ENCODE peak calls at places on chromosome 1, in four cellular contexts. F is testis; D is tibial nerve; A is effector memory CD4-positive, alpha-beta T cell. T is an unnamed sample.
A peak's percentile ranks its signal among the peaks of the same experiment; 100 is the strongest.

GRCh38 chr1:225896937-225897549 is 8.1 kb upstream of the LEFTY1 start:
- DNase-seq in F (no peak), D (no peak), A (peak; percentile 72), T (peak; percentile 85)

GRCh38 chr1:208178091-208178529 is 66.1 kb downstream of the PLXNA2 start:
- DNase-seq in F (no peak), D (no peak), A (no peak), T (no peak)

GRCh38 chr1:18794561-18794960 is 64.9 kb downstream of the TAS1R2 start:
- DNase-seq in F (no peak), D (no peak), A (no peak), T (no peak)

GRCh38 chr1:232743999-232744398 is 61.2 kb upstream of the MAP10 start:
- DNase-seq in F (no peak), D (no peak), A (no peak), T (no peak)

GRCh38 chr1:215418876-215419442 is 148.1 kb upstream of the KCTD3 start:
- DNase-seq in F (no peak), D (no peak), A (no peak), T (no peak)

GRCh38 chr1:232767381-232768074 is 37.7 kb upstream of the MAP10 start:
- DNase-seq in F (no peak), D (peak; percentile 74), A (no peak), T (no peak)

GRCh38 chr1:8962812-8963669 is 17.4 kb downstream of the CA6 start:
- DNase-seq in F (peak; percentile 50), D (peak; percentile 23), A (no peak), T (peak; percentile 52)

GRCh38 chr1:45084562-45084961 is 72.5 kb downstream of the UROD start:
- DNase-seq in F (no peak), D (no peak), A (no peak), T (no peak)

GRCh38 chr1:39405358-39405757 is 86.1 kb upstream of the BMP8A start:
- DNase-seq in F (no peak), D (no peak), A (no peak), T (no peak)

GRCh38 chr1:13513885-13514546 is at the start of gene LRRC38:
- DNase-seq in F (peak; percentile 22), D (no peak), A (no peak), T (no peak)

GRCh38 chr1:169809370-169810095 is 14.8 kb upstream of the METTL18 start:
- DNase-seq in F (peak; percentile 31), D (peak; percentile 60), A (peak; percentile 8), T (peak; percentile 10)

GRCh38 chr1:52365091-52365745 is 787 bp downstream of the CC2D1B start:
- DNase-seq in F (peak; percentile 43), D (peak; percentile 44), A (peak; percentile 5), T (no peak)

GRCh38 chr1:74971982-74972381 is 162.2 kb upstream of the LHX8 start:
- DNase-seq in F (no peak), D (no peak), A (no peak), T (no peak)

GRCh38 chr1:46549697-46550681 is 1.5 kb downstream of the KNCN start:
- DNase-seq in F (no peak), D (no peak), A (peak; percentile 43), T (peak; percentile 69)

GRCh38 chr1:237358555-237358954 is 316.6 kb downstream of the RYR2 start:
- DNase-seq in F (no peak), D (no peak), A (no peak), T (no peak)

GRCh38 chr1:237352747-237353146 is 310.8 kb downstream of the RYR2 start:
- DNase-seq in F (no peak), D (no peak), A (no peak), T (no peak)

GRCh38 chr1:237355022-237355421 is 313.0 kb downstream of the RYR2 start:
- DNase-seq in F (no peak), D (no peak), A (no peak), T (no peak)
- H3K27ac ChIP-seq in F (no peak overlapping the region), D (no peak overlapping the region), A (no peak overlapping the region), T (no peak overlapping the region)

DNA sequence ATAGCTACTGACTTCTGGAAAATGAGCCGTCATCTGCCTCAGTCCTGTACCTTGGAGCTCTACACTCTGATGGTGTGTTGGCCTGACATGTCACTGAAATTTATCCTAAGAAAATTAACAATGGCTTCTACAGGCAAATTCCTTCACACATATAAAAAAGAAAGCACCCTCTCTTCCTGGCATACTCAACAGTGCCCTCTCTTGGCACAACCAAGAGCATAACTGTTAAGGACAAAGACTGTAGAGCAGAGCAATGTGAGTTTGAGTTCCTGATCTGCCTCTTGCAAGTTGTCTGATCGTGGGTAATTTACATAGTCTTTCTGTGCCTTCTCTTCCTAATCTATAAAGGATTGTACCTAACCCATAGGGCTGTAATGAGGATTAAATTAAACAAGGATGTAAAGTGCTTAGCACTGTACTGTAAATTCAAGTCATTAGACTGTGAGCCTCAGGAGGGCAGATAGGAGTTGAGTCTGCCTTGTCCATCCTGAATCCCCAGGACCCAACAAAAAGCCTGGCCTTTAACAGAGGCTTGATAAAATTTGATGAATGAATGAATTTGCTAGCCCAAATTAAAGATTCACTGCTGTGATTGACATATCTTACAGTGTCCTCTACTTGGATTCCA is 83.5 kb downstream of the SYF2 start:
- DNase-seq in F (no peak), D (no peak), A (peak; percentile 8), T (peak; percentile 38)
- H3K4me1 ChIP-seq in F (no peaks in the 10 kb centered on the region), D (peaks cover 7% of the 10 kb centered on the region), A (no peaks in the 10 kb centered on the region), T (no peaks in the 10 kb centered on the region)

GRCh38 chr1:36384542-36385409 is 948 bp downstream of the STK40 start:
- DNase-seq in F (peak; percentile 84), D (peak; percentile 38), A (peak; percentile 25), T (peak; percentile 55)

GRCh38 chr1:36381405-36381804 is 4.3 kb downstream of the STK40 start:
- DNase-seq in F (no peak), D (no peak), A (no peak), T (no peak)

GRCh38 chr1:36382231-36382630 is 3.5 kb downstream of the STK40 start:
- DNase-seq in F (no peak), D (no peak), A (no peak), T (no peak)

GRCh38 chr1:36382669-36383068 is 3.1 kb downstream of the STK40 start:
- DNase-seq in F (no peak), D (no peak), A (no peak), T (no peak)

DNA sequence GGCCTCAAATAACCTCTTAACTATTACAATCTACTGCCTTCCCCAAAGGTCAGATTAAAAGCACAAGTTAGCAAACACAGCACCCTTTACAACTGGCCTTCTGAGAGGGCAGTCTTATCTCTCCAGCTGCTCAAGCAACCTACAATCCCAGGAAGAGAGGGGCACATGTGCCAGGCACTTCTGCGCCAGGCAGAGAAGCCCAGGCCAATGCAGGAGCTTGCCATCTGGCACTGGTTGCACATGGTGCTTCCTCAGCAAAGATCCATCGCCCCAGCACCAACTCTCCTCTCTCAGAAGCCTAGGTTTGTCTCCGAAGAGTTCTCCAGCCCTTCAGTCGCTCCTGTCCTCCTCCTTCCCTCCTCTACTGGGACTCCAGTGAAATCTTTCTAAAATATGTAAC is 2.5 kb downstream of the STK40 start:
- DNase-seq in F (peak; percentile 42), D (no peak), A (no peak), T (no peak)
- H3K27ac ChIP-seq in F (peak overlapping the region; percentile 97), D (no peak overlapping the region), A (no peak overlapping the region), T (no peak overlapping the region)

DNA sequence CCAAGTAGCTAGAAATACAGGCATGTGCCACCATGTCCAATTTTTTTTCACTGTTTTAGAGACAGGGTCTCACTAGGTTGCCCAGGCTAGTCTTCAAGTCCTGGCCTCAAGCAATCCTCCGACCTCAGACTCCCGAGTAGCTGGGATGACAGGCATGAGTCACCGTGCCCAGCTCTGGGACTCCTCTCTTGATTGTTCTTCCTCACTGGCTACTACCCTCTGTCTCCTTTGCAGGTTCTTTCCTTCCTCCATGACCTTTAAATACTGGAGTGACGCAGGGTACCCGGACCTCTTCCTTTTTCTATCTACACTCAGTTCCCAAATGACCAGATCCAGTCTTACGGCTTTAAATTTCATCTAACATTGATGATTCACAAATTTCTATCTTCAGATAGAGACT is 34.9 kb downstream of the ASH1L start:
- DNase-seq in F (no peak), D (no peak), A (no peak), T (no peak)
- H3K4me1 ChIP-seq in F (peaks cover 10% of the 10 kb centered on the region), D (peaks cover 68% of the 10 kb centered on the region), A (peaks cover 2% of the 10 kb centered on the region), T (peaks cover 29% of the 10 kb centered on the region)

GRCh38 chr1:212584092-212584886 is 24.3 kb upstream of the ATF3 start:
- DNase-seq in F (no peak), D (no peak), A (no peak), T (no peak)
- H3K27ac ChIP-seq in F (no peak overlapping the region), D (no peak overlapping the region), A (no peak overlapping the region), T (no peak overlapping the region)

DNA sequence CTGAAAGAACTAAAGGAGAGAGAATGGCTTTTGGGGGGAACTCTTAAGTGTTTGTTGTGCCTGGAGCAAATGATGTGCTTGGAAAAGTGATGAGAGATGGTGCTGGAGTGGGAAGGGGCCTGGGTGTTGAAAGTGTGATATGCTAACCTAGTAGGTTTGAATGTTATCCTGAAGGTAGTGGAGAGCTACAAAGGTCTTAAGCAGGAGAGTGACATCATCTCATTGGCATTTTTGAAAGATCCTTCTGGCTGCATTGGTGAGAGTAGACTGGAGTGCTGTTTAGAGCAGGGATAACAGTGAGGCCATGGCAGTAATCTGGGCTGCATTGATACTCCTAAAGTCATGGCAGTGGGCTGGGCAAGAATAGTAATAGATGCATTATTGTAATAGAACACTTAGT is 44.4 kb downstream of the MDM4 start:
- DNase-seq in F (no peak), D (no peak), A (no peak), T (no peak)
- H3K4me1 ChIP-seq in F (no peaks in the 10 kb centered on the region), D (peaks cover under 1% of the 10 kb centered on the region), A (peaks cover 25% of the 10 kb centered on the region), T (peaks cover 36% of the 10 kb centered on the region)

GRCh38 chr1:79556189-79556588 is 549.7 kb upstream of the ADGRL4 start:
- DNase-seq in F (no peak), D (no peak), A (no peak), T (no peak)
- H3K27ac ChIP-seq in F (no peak overlapping the region), D (no peak overlapping the region), A (no peak overlapping the region), T (no peak overlapping the region)

DNA sequence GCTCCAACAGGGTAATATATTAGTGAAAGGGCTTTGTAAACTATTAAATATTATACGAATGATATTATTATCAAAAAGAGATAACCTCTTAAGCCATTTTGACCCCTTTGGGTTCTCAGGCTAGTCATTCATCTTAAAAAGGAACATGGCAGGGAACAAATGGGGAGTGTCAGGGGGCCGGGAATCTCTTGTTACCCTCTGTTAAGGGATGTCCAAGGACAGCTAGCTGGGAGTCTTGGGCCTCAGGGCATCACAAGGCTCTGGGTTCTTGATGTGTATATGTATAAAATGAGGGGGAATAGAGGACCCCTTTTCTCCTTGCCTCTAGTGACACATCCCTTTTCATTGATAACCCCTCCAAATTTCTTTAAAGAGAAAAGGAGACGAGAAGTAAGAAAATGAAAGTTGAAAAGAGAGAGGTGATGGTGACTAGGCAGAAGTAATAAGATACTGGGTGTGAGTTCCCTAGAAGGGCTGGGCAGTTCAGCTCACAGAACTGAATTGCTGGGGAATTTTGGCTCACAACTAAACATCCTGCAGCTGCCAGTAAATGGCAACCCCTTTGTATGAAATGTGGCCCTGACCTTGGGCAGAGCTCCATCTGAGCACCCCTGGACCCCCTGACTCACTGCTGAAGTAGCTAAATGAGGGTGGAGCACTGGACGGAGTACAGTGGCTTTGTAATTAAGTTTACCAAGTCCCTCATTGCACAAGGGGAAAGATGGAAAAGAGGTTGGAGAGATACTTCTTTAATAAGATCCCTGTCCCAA is 20.0 kb upstream of the ZNF326 start:
- DNase-seq in F (no peak), D (no peak), A (no peak), T (no peak)
- H3K4me1 ChIP-seq in F (peaks cover 3% of the 10 kb centered on the region), D (peaks cover 23% of the 10 kb centered on the region), A (no peaks in the 10 kb centered on the region), T (no peaks in the 10 kb centered on the region)

GRCh38 chr1:53653200-53653575 is 85.8 kb downstream of the GLIS1 start:
- DNase-seq in F (no peak), D (no peak), A (no peak), T (no peak)
- H3K27ac ChIP-seq in F (no peak overlapping the region), D (no peak overlapping the region), A (no peak overlapping the region), T (no peak overlapping the region)

T was measured in CD8-positive, alpha-beta memory T cell.